ENCODE peak calls at places on chromosomes 2 and 18, in eight cellular contexts. One of them, this sample, is unnamed.

GRCh38 chr2:145421841-145422240 is 901.9 kb upstream of the ZEB2 start:
- DNase-seq in endothelial cell of umbilical vein: no peak
- DNase-seq in prostate gland: no peak
- DNase-seq in IMR-90: peak; percentile 70
- DNase-seq in astrocyte: peak; percentile 73
- DNase-seq in psoas muscle: no peak
- DNase-seq in body of pancreas: no peak
- DNase-seq in HAP-1: no peak
- DNase-seq in this sample: peak; percentile 48

GRCh38 chr2:54657664-54658083 is 65.8 kb upstream of the EML6 start:
- DNase-seq in HAP-1: peak; percentile 39
- DNase-seq in IMR-90: peak; percentile 39
- DNase-seq in endothelial cell of umbilical vein: peak; percentile 61
- DNase-seq in body of pancreas: peak; percentile 73
- DNase-seq in prostate gland: peak; percentile 71
- DNase-seq in psoas muscle: peak; percentile 72
- DNase-seq in astrocyte: no peak
- DNase-seq in this sample: peak; percentile 38

GRCh38 chr18:63648241-63648640 is 4.2 kb upstream of the SERPINB4 start:
- DNase-seq in psoas muscle: no peak
- DNase-seq in endothelial cell of umbilical vein: no peak
- DNase-seq in astrocyte: peak; percentile 15
- DNase-seq in IMR-90: peak; percentile 36
- DNase-seq in body of pancreas: no peak
- DNase-seq in HAP-1: no peak
- DNase-seq in prostate gland: no peak
- DNase-seq in this sample: peak; percentile 22

GRCh38 chr2:215750763-215751162 is 262.6 kb downstream of the MREG start:
- DNase-seq in IMR-90: no peak
- DNase-seq in psoas muscle: no peak
- DNase-seq in prostate gland: no peak
- DNase-seq in astrocyte: no peak
- DNase-seq in HAP-1: no peak
- DNase-seq in endothelial cell of umbilical vein: no peak
- DNase-seq in body of pancreas: no peak
- DNase-seq in this sample: no peak

GRCh38 chr18:48405108-48405507 is 4.1 kb downstream of the ZBTB7C start:
- DNase-seq in prostate gland: no peak
- DNase-seq in endothelial cell of umbilical vein: no peak
- DNase-seq in astrocyte: peak; percentile 32
- DNase-seq in psoas muscle: no peak
- DNase-seq in IMR-90: peak; percentile 22
- DNase-seq in HAP-1: no peak
- DNase-seq in body of pancreas: no peak
- DNase-seq in this sample: no peak

GRCh38 chr18:23745366-23745765 is 56.1 kb downstream of the LAMA3 start:
- DNase-seq in IMR-90: no peak
- DNase-seq in body of pancreas: no peak
- DNase-seq in prostate gland: no peak
- DNase-seq in HAP-1: no peak
- DNase-seq in endothelial cell of umbilical vein: no peak
- DNase-seq in astrocyte: no peak
- DNase-seq in psoas muscle: no peak
- DNase-seq in this sample: no peak

GRCh38 chr2:19607400-19607799 is 249.0 kb upstream of the OSR1 start:
- DNase-seq in IMR-90: peak; percentile 63
- DNase-seq in HAP-1: no peak
- DNase-seq in body of pancreas: no peak
- DNase-seq in prostate gland: no peak
- DNase-seq in psoas muscle: no peak
- DNase-seq in endothelial cell of umbilical vein: no peak
- DNase-seq in astrocyte: peak; percentile 50
- DNase-seq in this sample: peak; percentile 11

GRCh38 chr2:172226244-172227061 is 123.8 kb upstream of the DLX2 start:
- DNase-seq in astrocyte: no peak
- DNase-seq in endothelial cell of umbilical vein: no peak
- DNase-seq in psoas muscle: no peak
- DNase-seq in prostate gland: peak; percentile 51
- DNase-seq in body of pancreas: peak; percentile 66
- DNase-seq in HAP-1: no peak
- DNase-seq in IMR-90: no peak
- DNase-seq in this sample: no peak

GRCh38 chr2:228657807-228658402 is 476.4 kb upstream of the SPHKAP start:
- DNase-seq in IMR-90: peak; percentile 46
- DNase-seq in HAP-1: peak; percentile 28
- DNase-seq in prostate gland: no peak
- DNase-seq in astrocyte: peak; percentile 9
- DNase-seq in psoas muscle: no peak
- DNase-seq in endothelial cell of umbilical vein: no peak
- DNase-seq in body of pancreas: no peak
- DNase-seq in this sample: no peak

GRCh38 chr18:15005313-15006130 is 257.6 kb downstream of the ANKRD30B start:
- DNase-seq in astrocyte: no peak
- DNase-seq in IMR-90: no peak
- DNase-seq in psoas muscle: no peak
- DNase-seq in prostate gland: no peak
- DNase-seq in endothelial cell of umbilical vein: no peak
- DNase-seq in HAP-1: no peak
- DNase-seq in body of pancreas: no peak
- DNase-seq in this sample: no peak

GRCh38 chr2:151914989-151915628 is 86.9 kb upstream of the ARL5A start:
- DNase-seq in HAP-1: no peak
- DNase-seq in prostate gland: no peak
- DNase-seq in astrocyte: no peak
- DNase-seq in body of pancreas: no peak
- DNase-seq in endothelial cell of umbilical vein: no peak
- DNase-seq in IMR-90: no peak
- DNase-seq in psoas muscle: no peak
- DNase-seq in this sample: no peak

GRCh38 chr18:78687736-78688135 is 291.9 kb upstream of the SALL3 start:
- DNase-seq in body of pancreas: no peak
- DNase-seq in psoas muscle: no peak
- DNase-seq in astrocyte: no peak
- DNase-seq in IMR-90: no peak
- DNase-seq in HAP-1: no peak
- DNase-seq in endothelial cell of umbilical vein: no peak
- DNase-seq in prostate gland: no peak
- DNase-seq in this sample: no peak
- H3K27me3 ChIP-seq in body of pancreas: no peaks in the 10 kb centered on the region
- H3K27me3 ChIP-seq in psoas muscle: no peaks in the 10 kb centered on the region
- H3K27me3 ChIP-seq in astrocyte: no peaks in the 10 kb centered on the region
- H3K27me3 ChIP-seq in IMR-90: no peaks in the 10 kb centered on the region
- H3K27me3 ChIP-seq in HAP-1: no peaks in the 10 kb centered on the region
- H3K27me3 ChIP-seq in endothelial cell of umbilical vein: no peaks in the 10 kb centered on the region
- H3K27me3 ChIP-seq in prostate gland: no peaks in the 10 kb centered on the region
- H3K27me3 ChIP-seq in this sample: no peaks in the 10 kb centered on the region

GRCh38 chr2:132583666-132584360 is 86.2 kb downstream of the LYPD1 start:
- DNase-seq in astrocyte: no peak
- DNase-seq in HAP-1: no peak
- DNase-seq in endothelial cell of umbilical vein: no peak
- DNase-seq in prostate gland: no peak
- DNase-seq in body of pancreas: no peak
- DNase-seq in psoas muscle: no peak
- DNase-seq in IMR-90: no peak
- DNase-seq in this sample: no peak

GRCh38 chr2:132584976-132585817 is 84.8 kb downstream of the LYPD1 start:
- DNase-seq in astrocyte: no peak
- DNase-seq in psoas muscle: peak; percentile 44
- DNase-seq in IMR-90: no peak
- DNase-seq in prostate gland: no peak
- DNase-seq in body of pancreas: no peak
- DNase-seq in HAP-1: no peak
- DNase-seq in endothelial cell of umbilical vein: no peak
- DNase-seq in this sample: no peak

GRCh38 chr2:132585982-132586608 is 83.9 kb downstream of the LYPD1 start:
- DNase-seq in body of pancreas: no peak
- DNase-seq in HAP-1: no peak
- DNase-seq in astrocyte: no peak
- DNase-seq in psoas muscle: no peak
- DNase-seq in endothelial cell of umbilical vein: no peak
- DNase-seq in IMR-90: no peak
- DNase-seq in prostate gland: no peak
- DNase-seq in this sample: no peak

GRCh38 chr2:132582360-132582759 is 87.6 kb downstream of the LYPD1 start:
- DNase-seq in prostate gland: no peak
- DNase-seq in psoas muscle: no peak
- DNase-seq in IMR-90: peak; percentile 69
- DNase-seq in endothelial cell of umbilical vein: no peak
- DNase-seq in astrocyte: peak; percentile 59
- DNase-seq in body of pancreas: peak; percentile 46
- DNase-seq in HAP-1: no peak
- DNase-seq in this sample: no peak

GRCh38 chr2:132581917-132582316 is 88.1 kb downstream of the LYPD1 start:
- DNase-seq in IMR-90: no peak
- DNase-seq in HAP-1: no peak
- DNase-seq in psoas muscle: no peak
- DNase-seq in astrocyte: no peak
- DNase-seq in prostate gland: peak; percentile 9
- DNase-seq in body of pancreas: peak; percentile 66
- DNase-seq in endothelial cell of umbilical vein: no peak
- DNase-seq in this sample: no peak
- H3K27me3 ChIP-seq in IMR-90: peaks cover 11% of the 10 kb centered on the region
- H3K27me3 ChIP-seq in HAP-1: no peaks in the 10 kb centered on the region
- H3K27me3 ChIP-seq in psoas muscle: no peaks in the 10 kb centered on the region
- H3K27me3 ChIP-seq in astrocyte: no peaks in the 10 kb centered on the region
- H3K27me3 ChIP-seq in prostate gland: no peaks in the 10 kb centered on the region
- H3K27me3 ChIP-seq in body of pancreas: no peaks in the 10 kb centered on the region
- H3K27me3 ChIP-seq in endothelial cell of umbilical vein: no peaks in the 10 kb centered on the region
- H3K27me3 ChIP-seq in this sample: no peaks in the 10 kb centered on the region

DNA sequence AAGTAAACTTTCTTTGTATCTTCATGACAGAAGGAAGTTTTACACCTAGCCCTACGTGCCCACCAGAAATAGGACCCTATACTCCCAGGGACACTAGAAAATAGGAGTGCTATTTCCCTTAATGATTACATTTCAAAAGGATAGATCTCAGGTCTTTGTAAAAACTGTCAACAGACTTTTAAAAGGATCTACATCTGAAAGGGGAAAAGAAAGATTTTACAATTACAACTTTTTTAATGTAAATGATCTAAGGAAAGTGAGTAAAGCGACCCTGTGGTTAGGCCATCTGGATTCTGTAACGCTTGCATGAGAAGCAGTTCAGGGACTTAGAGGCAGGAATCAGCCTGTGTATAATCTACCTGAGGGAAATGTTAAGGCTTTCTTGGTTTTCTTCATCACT is 431.8 kb upstream of the MC4R start:
- DNase-seq in prostate gland: no peak
- DNase-seq in endothelial cell of umbilical vein: no peak
- DNase-seq in IMR-90: no peak
- DNase-seq in psoas muscle: no peak
- DNase-seq in body of pancreas: no peak
- DNase-seq in HAP-1: peak; percentile 47
- DNase-seq in astrocyte: no peak
- DNase-seq in this sample: no peak
- H3K27me3 ChIP-seq in prostate gland: no peaks in the 10 kb centered on the region
- H3K27me3 ChIP-seq in endothelial cell of umbilical vein: no peaks in the 10 kb centered on the region
- H3K27me3 ChIP-seq in IMR-90: no peaks in the 10 kb centered on the region
- H3K27me3 ChIP-seq in psoas muscle: no peaks in the 10 kb centered on the region
- H3K27me3 ChIP-seq in body of pancreas: no peaks in the 10 kb centered on the region
- H3K27me3 ChIP-seq in HAP-1: no peaks in the 10 kb centered on the region
- H3K27me3 ChIP-seq in astrocyte: no peaks in the 10 kb centered on the region
- H3K27me3 ChIP-seq in this sample: no peaks in the 10 kb centered on the region

GRCh38 chr2:63648632-63649031 is 59.9 kb downstream of the MDH1 start:
- DNase-seq in astrocyte: no peak
- DNase-seq in HAP-1: no peak
- DNase-seq in prostate gland: no peak
- DNase-seq in body of pancreas: no peak
- DNase-seq in endothelial cell of umbilical vein: no peak
- DNase-seq in IMR-90: no peak
- DNase-seq in psoas muscle: no peak
- DNase-seq in this sample: no peak
- H3K27me3 ChIP-seq in astrocyte: no peaks in the 10 kb centered on the region
- H3K27me3 ChIP-seq in HAP-1: no peaks in the 10 kb centered on the region
- H3K27me3 ChIP-seq in prostate gland: no peaks in the 10 kb centered on the region
- H3K27me3 ChIP-seq in body of pancreas: no peaks in the 10 kb centered on the region
- H3K27me3 ChIP-seq in endothelial cell of umbilical vein: peaks cover 8% of the 10 kb centered on the region
- H3K27me3 ChIP-seq in IMR-90: peaks cover 2% of the 10 kb centered on the region
- H3K27me3 ChIP-seq in psoas muscle: no peaks in the 10 kb centered on the region
- H3K27me3 ChIP-seq in this sample: no peaks in the 10 kb centered on the region

GRCh38 chr2:181662287-181662686 is 5.4 kb upstream of the CERKL start:
- DNase-seq in prostate gland: no peak
- DNase-seq in IMR-90: no peak
- DNase-seq in astrocyte: no peak
- DNase-seq in psoas muscle: no peak
- DNase-seq in body of pancreas: no peak
- DNase-seq in endothelial cell of umbilical vein: no peak
- DNase-seq in HAP-1: no peak
- DNase-seq in this sample: no peak
- H3K27me3 ChIP-seq in prostate gland: no peaks in the 10 kb centered on the region
- H3K27me3 ChIP-seq in IMR-90: peaks cover 25% of the 10 kb centered on the region
- H3K27me3 ChIP-seq in astrocyte: peaks cover 18% of the 10 kb centered on the region
- H3K27me3 ChIP-seq in psoas muscle: no peaks in the 10 kb centered on the region
- H3K27me3 ChIP-seq in body of pancreas: no peaks in the 10 kb centered on the region
- H3K27me3 ChIP-seq in endothelial cell of umbilical vein: peaks cover 17% of the 10 kb centered on the region
- H3K27me3 ChIP-seq in HAP-1: peaks cover 2% of the 10 kb centered on the region
- H3K27me3 ChIP-seq in this sample: peaks cover 13% of the 10 kb centered on the region

This sample was measured in brain microvascular endothelial cell.